ENCODE peak calls at places on chromosomes 1 and 21, in four cellular contexts. E is left colon; Y is transverse colon; R is stimulated activated effector memory CD8-positive, alpha-beta T cell treated with anti-CD3 and anti-CD28 coated beads, Interleukin-12 subunit alpha, Interleukin-12 subunit beta, amount 100 ng/mL, for 72 hours. C is an unnamed sample.

GRCh38 chr1:204406621-204407020 is 5.0 kb downstream of the PPP1R15B start:
- DNase-seq in E (no peak), Y (no peak), R (no peak), C (no peak)

GRCh38 chr1:150281758-150282557 is at the start of gene CIART:
- DNase-seq in E (peak; percentile 95), Y (peak; percentile 82), R (peak; percentile 21), C (peak; percentile 61)

GRCh38 chr21:40146201-40146890 is 279.1 kb downstream of the PCP4 start:
- DNase-seq in E (no peak), Y (no peak), R (no peak), C (no peak)

GRCh38 chr1:91889717-91890459 is 3.9 kb upstream of the TGFBR3 start:
- DNase-seq in E (no peak), Y (no peak), R (no peak), C (no peak)

GRCh38 chr21:23534833-23535232 is 2072.4 kb downstream of the MRPL39 start:
- DNase-seq in E (no peak), Y (no peak), R (no peak), C (no peak)

GRCh38 chr1:119626841-119627240 is 21.2 kb downstream of the ZNF697 start:
- DNase-seq in E (no peak), Y (no peak), R (no peak), C (no peak)

GRCh38 chr1:47624531-47624930 is 186.7 kb downstream of the FOXD2 start:
- DNase-seq in E (peak; percentile 65), Y (peak; percentile 52), R (no peak), C (no peak)

GRCh38 chr1:171141336-171142051 is 43.6 kb upstream of the FMO2 start:
- DNase-seq in E (no peak), Y (peak; percentile 14), R (no peak), C (no peak)

GRCh38 chr1:161725888-161726630 is 4.7 kb downstream of the FCRLB start:
- DNase-seq in E (peak; percentile 35), Y (peak; percentile 40), R (peak; percentile 28), C (no peak)

GRCh38 chr1:205492201-205492667 is 12.2 kb upstream of the CDK18 start:
- DNase-seq in E (no peak), Y (no peak), R (no peak), C (no peak)

GRCh38 chr1:209899948-209900347 is 38.1 kb upstream of the SYT14 start:
- DNase-seq in E (no peak), Y (no peak), R (no peak), C (no peak)

GRCh38 chr1:208242829-208243521 is 1.2 kb downstream of the PLXNA2 start:
- DNase-seq in E (no peak), Y (peak; percentile 45), R (no peak), C (no peak)

GRCh38 chr1:18354657-18355056 is 126.1 kb upstream of the KLHDC7A start:
- DNase-seq in E (no peak), Y (no peak), R (no peak), C (no peak)

GRCh38 chr1:36989260-36989659 is 45.1 kb downstream of the GRIK3 start:
- DNase-seq in E (no peak), Y (no peak), R (no peak), C (no peak)

GRCh38 chr1:198254948-198255347 is 98.2 kb downstream of the NEK7 start:
- DNase-seq in E (no peak), Y (no peak), R (no peak), C (no peak)

GRCh38 chr21:31731112-31731801 is 661 bp downstream of the SCAF4 start:
- DNase-seq in E (peak; percentile 71), Y (peak; percentile 72), R (no peak), C (peak; percentile 32)

GRCh38 chr21:25220169-25220568 is 387.1 kb downstream of the MRPL39 start:
- DNase-seq in E (no peak), Y (no peak), R (no peak), C (no peak)

GRCh38 chr21:44940116-44940631 is 345 bp downstream of the SLX9 start:
- DNase-seq in E (no peak), Y (no peak), R (no peak), C (no peak)

GRCh38 chr1:31510853-31511789 is 65.2 kb upstream of the TINAGL1 start:
- DNase-seq in E (peak; percentile 63), Y (peak; percentile 58), R (no peak), C (no peak)

GRCh38 chr1:171809834-171810233 is 28.4 kb downstream of the METTL13 start:
- DNase-seq in E (no peak), Y (no peak), R (no peak), C (no peak)

GRCh38 chr1:183832472-183832871 is 27.6 kb downstream of the RGL1 start:
- DNase-seq in E (no peak), Y (no peak), R (no peak), C (no peak)

GRCh38 chr1:7873801-7874795 is 21.2 kb upstream of the UTS2 start:
- DNase-seq in E (no peak), Y (no peak), R (no peak), C (no peak)

GRCh38 chr1:153538315-153538821 is 2.4 kb downstream of the S100A5 start:
- DNase-seq in E (peak; percentile 93), Y (peak; percentile 84), R (no peak), C (no peak)

GRCh38 chr1:248802454-248802853 is 23.3 kb downstream of the SH3BP5L start:
- DNase-seq in E (peak; percentile 76), Y (peak; percentile 74), R (no peak), C (no peak)

GRCh38 chr1:231040019-231040799 is at the start of gene FAM89A:
- DNase-seq in E (peak; percentile 39), Y (peak; percentile 72), R (peak; percentile 55), C (peak; percentile 25)